ENCODE peak calls at places on chromosomes 3 and 15, in four cellular contexts. O is mucosa of descending colon, J is MM.1S, L is GM06990. E is an unnamed sample.

GRCh38 chr3:61624300-61624699 is 62.9 kb downstream of the PTPRG start:
- DNase-seq in O (no peak), J (no peak), L (no peak), E (no peak)

GRCh38 chr15:69224383-69224782 is 63.9 kb downstream of the GLCE start:
- DNase-seq in O (peak), J (no peak), L (no peak), E (no peak)

GRCh38 chr15:77974416-77975331 is 102.8 kb downstream of the TBC1D2B start:
- DNase-seq in O (no peak), J (no peak), L (no peak), E (no peak)

GRCh38 chr3:13595485-13595884 is 46.6 kb downstream of the FBLN2 start:
- DNase-seq in O (no peak), J (no peak), L (no peak), E (no peak)

GRCh38 chr15:76667943-76668715 is 237.0 kb downstream of the SCAPER start:
- DNase-seq in O (no peak), J (no peak), L (no peak), E (no peak)

GRCh38 chr3:189369636-189370035 is 197.9 kb downstream of the TPRG1 start:
- DNase-seq in O (no peak), J (no peak), L (no peak), E (no peak)

GRCh38 chr15:97023131-97023844 is 692.8 kb downstream of the NR2F2 start:
- DNase-seq in O (no peak), J (no peak), L (no peak), E (no peak)

GRCh38 chr3:123818921-123819429 is 65.2 kb downstream of the MYLK start:
- DNase-seq in O (no peak), J (no peak), L (no peak), E (no peak)

GRCh38 chr15:64311566-64311965 is 44.4 kb downstream of the CSNK1G1 start:
- DNase-seq in O (no peak), J (no peak), L (no peak), E (no peak)

GRCh38 chr15:80106051-80106450 is 46.6 kb downstream of the ZFAND6 start:
- DNase-seq in O (no peak), J (no peak), L (no peak), E (no peak)

GRCh38 chr3:79960594-79960993 is 192.8 kb upstream of the ROBO1 start:
- DNase-seq in O (no peak), J (no peak), L (no peak), E (no peak)

GRCh38 chr15:80233511-80234080 is 18.4 kb downstream of the CTXND1 start:
- DNase-seq in O (no peak), J (no peak), L (no peak), E (no peak)

GRCh38 chr3:159266779-159267178 is 464.9 kb downstream of the MFSD1 start:
- DNase-seq in O (peak), J (peak), L (no peak), E (peak)

GRCh38 chr15:51622269-51623180 is at the start of gene DMXL2:
- DNase-seq in O (peak), J (peak), L (peak), E (peak)

GRCh38 chr15:70867911-70868467 is 14.0 kb upstream of the LARP6 start:
- DNase-seq in O (peak), J (no peak), L (no peak), E (no peak)

GRCh38 chr15:29162411-29162810 is 107.2 kb downstream of the NSMCE3 start:
- DNase-seq in O (no peak), J (no peak), L (no peak), E (no peak)

GRCh38 chr3:48024401-48024800 is 8.2 kb upstream of the MAP4 start:
- DNase-seq in O (no peak), J (no peak), L (no peak), E (no peak)

GRCh38 chr3:139236336-139236735 is 107.5 kb upstream of the MRPS22 start:
- DNase-seq in O (no peak), J (no peak), L (no peak), E (no peak)

GRCh38 chr3:190455843-190456242 is 6.1 kb upstream of the TMEM207 start:
- DNase-seq in O (no peak), J (no peak), L (no peak), E (no peak)

GRCh38 chr3:129211345-129211744 is 27.6 kb upstream of the CNBP start:
- DNase-seq in O (no peak), J (no peak), L (no peak), E (no peak)

GRCh38 chr3:129046732-129047552 is 13.6 kb upstream of the GP9 start:
- DNase-seq in O (no peak), J (no peak), L (no peak), E (no peak)

GRCh38 chr3:171458056-171458856 is 1.9 kb downstream of the TNIK start:
- DNase-seq in O (peak), J (no peak), L (peak), E (no peak)

GRCh38 chr3:38003371-38003816 is 12.8 kb downstream of the VILL start:
- DNase-seq in O (peak), J (no peak), L (peak), E (peak)

GRCh38 chr15:93152264-93152884 is 63.4 kb upstream of the RGMA start:
- DNase-seq in O (peak), J (no peak), L (no peak), E (no peak)

GRCh38 chr3:61218508-61218907 is 32.7 kb downstream of the FHIT start:
- DNase-seq in O (peak), J (no peak), L (no peak), E (no peak)

GRCh38 chr15:35514759-35515158 is 31.2 kb downstream of the DPH6 start:
- DNase-seq in O (no peak), J (no peak), L (no peak), E (no peak)

GRCh38 chr3:41356775-41357174 is 157.5 kb downstream of the CTNNB1 start:
- DNase-seq in O (no peak), J (no peak), L (no peak), E (no peak)

GRCh38 chr15:88954431-88955277 is 41.5 kb upstream of the MFGE8 start:
- DNase-seq in O (no peak), J (no peak), L (peak), E (no peak)

GRCh38 chr3:13879946-13880810 is at the start of gene WNT7A:
- DNase-seq in O (peak), J (no peak), L (peak), E (peak)

GRCh38 chr3:45224824-45225464 is 1.1 kb downstream of the TMEM158 start:
- DNase-seq in O (peak), J (peak), L (peak), E (peak)

GRCh38 chr3:49805367-49805782 is 2.3 kb downstream of the INKA1 start:
- DNase-seq in O (no peak), J (no peak), L (peak), E (no peak)

GRCh38 chr3:30548605-30549004 is 57.8 kb upstream of the TGFBR2 start:
- DNase-seq in O (no peak), J (no peak), L (peak), E (no peak)

GRCh38 chr15:65067645-65068416 is at the start of gene RASL12:
- DNase-seq in O (no peak), J (no peak), L (no peak), E (no peak)

GRCh38 chr15:62739507-62739906 is 303.0 kb upstream of the TPM1 start:
- DNase-seq in O (no peak), J (no peak), L (no peak), E (no peak)

GRCh38 chr3:184156522-184156955 is 1.4 kb downstream of the DVL3 start:
- DNase-seq in O (peak), J (no peak), L (no peak), E (peak)

GRCh38 chr3:184158394-184158793 is 3.2 kb downstream of the DVL3 start:
- DNase-seq in O (no peak), J (no peak), L (no peak), E (no peak)

GRCh38 chr3:184155644-184156521 is 706 bp downstream of the DVL3 start:
- DNase-seq in O (peak), J (peak), L (peak), E (peak)

GRCh38 chr3:184157206-184157605 is 2.0 kb downstream of the DVL3 start:
- DNase-seq in O (no peak), J (no peak), L (no peak), E (no peak)

GRCh38 chr3:184154909-184155643 is at the start of gene DVL3:
- DNase-seq in O (peak), J (peak), L (peak), E (peak)
- TF ChIP-seq CTCF in O (no peak), J (no peak), L (no peak), E (no peak)

GRCh38 chr3:23372296-23372695 is 169.2 kb downstream of the UBE2E2 start:
- DNase-seq in O (no peak), J (no peak), L (no peak), E (no peak)
- TF ChIP-seq CTCF in O (no peak), J (no peak), L (no peak), E (no peak)

GRCh38 chr15:40543082-40543481 is 21.8 kb downstream of the CCDC32 start:
- DNase-seq in O (no peak), J (peak), L (peak), E (no peak)

GRCh38 chr15:40543631-40544294 is 21.1 kb downstream of the CCDC32 start:
- DNase-seq in O (no peak), J (peak), L (peak), E (peak)

GRCh38 chr15:40549894-40550293 is 14.9 kb downstream of the CCDC32 start:
- DNase-seq in O (peak), J (peak), L (no peak), E (no peak)

GRCh38 chr15:40550381-40551037 is 14.3 kb downstream of the CCDC32 start:
- DNase-seq in O (no peak), J (peak), L (peak), E (peak)

GRCh38 chr15:40545457-40545856 is 19.4 kb downstream of the CCDC32 start:
- DNase-seq in O (no peak), J (no peak), L (no peak), E (no peak)
- TF ChIP-seq CTCF in O (no peak), J (peak), L (peak), E (no peak)

GRCh38 chr3:138051946-138052802 is 42.2 kb downstream of the CLDN18 start:
- DNase-seq in O (peak), J (peak), L (no peak), E (peak)
- TF ChIP-seq CTCF in O (no peak), J (peak), L (peak), E (peak)

GRCh38 chr3:197256104-197256503 is 42.3 kb downstream of the DLG1 start:
- DNase-seq in O (no peak), J (no peak), L (no peak), E (no peak)
- TF ChIP-seq CTCF in O (no peak), J (no peak), L (no peak), E (no peak)

GRCh38 chr15:58839485-58839884 is 68.4 kb downstream of the MINDY2 start:
- DNase-seq in O (no peak), J (peak), L (no peak), E (peak)
- TF ChIP-seq CTCF in O (no peak), J (peak), L (peak), E (peak)

DNA sequence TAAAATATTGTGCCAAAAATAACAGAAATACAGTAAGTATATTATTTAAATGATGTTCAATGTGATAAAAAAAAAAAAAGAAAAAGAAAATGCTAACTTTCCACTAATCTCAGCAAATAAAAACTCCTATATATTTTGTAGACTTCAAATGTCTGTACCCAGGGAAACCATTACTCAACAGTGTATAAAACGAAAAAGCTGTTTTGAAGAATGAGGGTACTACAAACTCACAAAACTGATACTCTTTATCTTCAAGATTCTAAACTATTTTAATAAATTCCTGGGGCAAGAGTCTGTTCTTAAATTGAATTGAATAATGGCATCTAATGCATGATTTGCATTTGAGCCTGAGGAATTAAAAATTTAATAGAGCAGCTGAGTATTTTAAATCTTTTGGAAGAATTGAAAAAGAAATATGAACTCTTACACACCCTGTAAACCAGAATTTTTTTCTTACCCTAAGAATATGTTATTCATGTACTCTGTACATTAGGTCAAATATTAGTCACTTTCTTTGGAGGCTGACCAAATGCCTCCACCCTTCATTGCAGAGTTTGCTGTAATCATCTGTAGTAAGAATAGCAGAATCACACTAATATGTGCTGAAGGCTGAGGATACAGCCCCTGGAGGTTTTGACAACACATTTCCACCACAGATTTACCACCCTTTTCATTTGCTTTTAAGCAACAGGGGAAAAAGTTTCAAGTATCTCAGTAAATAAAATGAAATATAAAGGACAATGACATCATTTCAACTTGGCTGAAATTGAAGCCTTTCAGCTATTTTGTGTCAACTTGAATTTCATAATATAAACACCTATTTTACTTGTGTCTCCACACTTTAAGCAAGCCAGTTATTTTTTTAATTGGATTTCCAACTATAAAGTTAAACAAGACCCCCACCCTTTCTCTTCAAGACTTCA is 79.7 kb downstream of the FBN1 start:
- DNase-seq in O (no peak), J (no peak), L (no peak), E (no peak)
- TF ChIP-seq CTCF in O (no peak), J (no peak), L (no peak), E (no peak)

GRCh38 chr15:55526559-55527036 is 18.6 kb upstream of the DNAAF4 start:
- DNase-seq in O (peak), J (peak), L (peak), E (peak)
- TF ChIP-seq CTCF in O (no peak), J (peak), L (peak), E (peak)

E was measured in GM13976.